ENCODE peak calls at places on chromosomes 2 and 18, in seven cellular contexts. N is H1, P is HCT116, K is GM12878, B is K562, E is SK-N-SH, I is HepG2. X is an unnamed sample.

GRCh38 chr2:98926601-98927000 is 9.4 kb downstream of the CRACDL start:
- DNase-seq in B (no peak), K (no peak), I (no peak), E (no peak), P (no peak), N (no peak), X (no peak)

GRCh38 chr2:157333304-157334047 is 7.9 kb upstream of the ERMN start:
- DNase-seq in P (no peak), E (no peak), B (no peak), K (no peak), I (no peak), N (no peak), X (no peak)

GRCh38 chr18:58254873-58255511 is 211.0 kb downstream of the NEDD4L start:
- DNase-seq in P (no peak), I (no peak), B (no peak), K (no peak), E (no peak), N (peak; percentile 66), X (no peak)

GRCh38 chr2:47218066-47218581 is 63.0 kb upstream of the STPG4 start:
- DNase-seq in N (no peak), I (no peak), P (no peak), K (no peak), B (no peak), E (no peak), X (peak; percentile 11)

GRCh38 chr18:73614812-73615211 is 532.8 kb downstream of the FBXO15 start:
- DNase-seq in P (no peak), K (no peak), N (no peak), B (no peak), E (no peak), I (no peak), X (no peak)

GRCh38 chr2:113700186-113700841 is 56.1 kb downstream of the SLC35F5 start:
- DNase-seq in B (peak; percentile 23), N (no peak), K (peak; percentile 51), P (no peak), E (peak; percentile 57), I (peak; percentile 46), X (no peak)

GRCh38 chr2:201642086-201642578 is 1.2 kb downstream of the TMEM237 start:
- DNase-seq in N (no peak), B (no peak), E (no peak), P (no peak), K (peak; percentile 27), I (no peak), X (no peak)

GRCh38 chr2:239806276-239806675 is 218.9 kb downstream of the NDUFA10 start:
- DNase-seq in I (no peak), E (no peak), N (no peak), K (no peak), B (no peak), P (no peak), X (no peak)

GRCh38 chr2:200422071-200422470 is 87.8 kb downstream of the KCTD18 start:
- DNase-seq in I (no peak), K (no peak), B (no peak), P (no peak), E (no peak), N (no peak), X (no peak)

GRCh38 chr2:63663013-63663864 is 74.5 kb downstream of the MDH1 start:
- DNase-seq in K (no peak), N (no peak), P (no peak), E (no peak), B (no peak), I (no peak), X (no peak)

GRCh38 chr2:78218066-78218465 is 695.9 kb upstream of the LRRTM4 start:
- DNase-seq in I (no peak), B (no peak), K (no peak), N (no peak), E (no peak), P (no peak), X (no peak)

GRCh38 chr2:12032975-12033374 is 286.5 kb downstream of the LPIN1 start:
- DNase-seq in P (no peak), I (no peak), K (no peak), N (no peak), B (no peak), E (no peak), X (no peak)
- TF ChIP-seq JUND in P (no peak), I (no peak), K (no peak), N (no peak), B (no peak), E (peak; percentile 29), X (no peak)

GRCh38 chr2:15931514-15931870 is 8.9 kb upstream of the MYCN start:
- DNase-seq in N (no peak), K (no peak), E (no peak), I (no peak), B (no peak), P (no peak), X (no peak)

GRCh38 chr2:15930589-15931513 is 9.5 kb upstream of the MYCN start:
- DNase-seq in N (no peak), I (no peak), B (no peak), P (no peak), E (no peak), K (no peak), X (no peak)

GRCh38 chr2:15927546-15928218 is 12.7 kb upstream of the MYCN start:
- DNase-seq in P (no peak), E (no peak), B (no peak), N (no peak), I (no peak), K (no peak), X (no peak)

GRCh38 chr2:15931950-15932349 is 8.4 kb upstream of the MYCN start:
- DNase-seq in I (no peak), K (no peak), B (no peak), E (no peak), P (no peak), N (no peak), X (no peak)

DNA sequence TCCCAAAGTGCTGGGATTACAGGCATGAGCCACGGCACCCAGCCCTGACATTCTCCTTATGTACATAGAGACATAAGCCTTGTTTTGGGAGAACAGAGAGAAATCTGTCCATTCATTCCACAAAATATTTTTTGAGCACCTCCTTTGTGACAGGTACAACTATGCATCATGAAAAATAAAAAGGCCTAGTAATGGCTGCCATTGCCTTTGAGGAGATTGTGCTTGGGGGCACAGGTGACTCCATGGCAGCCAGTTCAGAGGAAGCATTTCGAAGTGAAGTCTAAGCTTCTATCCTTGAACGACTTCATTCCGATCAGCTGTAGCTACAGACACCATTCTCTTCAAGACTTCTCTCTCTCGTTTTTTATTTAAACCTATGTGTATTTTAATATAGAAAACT is 10.5 kb upstream of the MYCN start:
- DNase-seq in E (no peak), I (no peak), K (no peak), N (no peak), B (no peak), P (no peak), X (no peak)
- TF ChIP-seq JUND in E (no peak), I (no peak), K (no peak), N (no peak), B (no peak), P (no peak), X (no peak)

DNA sequence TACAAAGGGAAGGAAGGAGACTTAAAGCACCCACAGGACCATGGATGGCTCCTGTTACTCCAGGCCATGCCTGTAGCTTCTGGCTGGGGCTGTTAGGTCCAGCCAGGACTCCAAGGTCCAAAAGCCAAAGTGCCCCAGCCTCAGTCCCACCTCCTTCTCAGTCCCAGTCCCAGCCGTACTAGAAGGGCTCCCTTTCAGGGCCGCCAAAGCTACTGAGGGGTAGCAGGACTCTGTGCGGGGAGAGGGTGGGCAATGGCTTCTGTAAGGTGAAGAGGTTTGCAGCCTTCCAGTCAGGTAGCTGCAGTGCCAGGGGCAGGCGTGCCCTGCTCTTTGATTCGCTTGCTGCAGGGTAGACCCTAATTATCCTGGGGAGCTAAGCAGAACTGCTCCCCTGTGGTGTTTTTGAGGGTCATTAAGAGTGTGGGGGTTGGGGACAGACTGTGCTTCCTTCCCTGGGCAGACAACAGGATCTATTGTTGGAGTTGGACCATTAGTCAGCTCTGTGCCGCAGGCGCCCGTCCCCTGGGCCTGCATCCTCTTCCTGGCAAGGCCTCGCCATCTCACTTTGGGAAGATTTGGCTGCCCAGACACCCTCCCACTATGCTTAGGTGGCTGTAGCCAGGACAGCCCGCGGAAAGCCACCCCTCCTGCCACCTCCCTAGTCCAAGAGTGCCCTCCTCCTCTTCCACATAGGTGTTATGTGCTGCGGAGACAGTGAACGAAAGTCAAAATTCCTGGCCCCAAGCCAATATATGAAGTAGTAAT is 118.8 kb downstream of the ZBTB7C start:
- DNase-seq in K (no peak), E (no peak), P (no peak), B (no peak), I (no peak), N (peak; percentile 45), X (no peak)
- TF ChIP-seq JUND in K (no peak), E (no peak), P (no peak), B (no peak), I (no peak), N (no peak), X (no peak)

GRCh38 chr18:7923105-7923504 is 356.0 kb downstream of the PTPRM start:
- DNase-seq in B (no peak), P (no peak), K (no peak), I (no peak), N (no peak), E (no peak), X (no peak)

GRCh38 chr18:7919565-7919964 is 352.4 kb downstream of the PTPRM start:
- DNase-seq in N (no peak), K (no peak), B (no peak), E (no peak), P (no peak), I (peak; percentile 21), X (no peak)

GRCh38 chr18:7924616-7925015 is 357.5 kb downstream of the PTPRM start:
- DNase-seq in B (no peak), P (no peak), K (no peak), I (no peak), N (no peak), E (no peak), X (no peak)

GRCh38 chr18:7918696-7919095 is 351.6 kb downstream of the PTPRM start:
- DNase-seq in I (no peak), N (no peak), K (no peak), P (no peak), E (no peak), B (no peak), X (no peak)

GRCh38 chr18:7921938-7922587 is 354.9 kb downstream of the PTPRM start:
- DNase-seq in P (peak; percentile 54), E (no peak), K (no peak), I (peak; percentile 76), B (no peak), N (no peak), X (no peak)
- TF ChIP-seq JUND in P (peak; percentile 94), E (peak; percentile 11), K (no peak), I (no peak), B (no peak), N (no peak), X (no peak)

DNA sequence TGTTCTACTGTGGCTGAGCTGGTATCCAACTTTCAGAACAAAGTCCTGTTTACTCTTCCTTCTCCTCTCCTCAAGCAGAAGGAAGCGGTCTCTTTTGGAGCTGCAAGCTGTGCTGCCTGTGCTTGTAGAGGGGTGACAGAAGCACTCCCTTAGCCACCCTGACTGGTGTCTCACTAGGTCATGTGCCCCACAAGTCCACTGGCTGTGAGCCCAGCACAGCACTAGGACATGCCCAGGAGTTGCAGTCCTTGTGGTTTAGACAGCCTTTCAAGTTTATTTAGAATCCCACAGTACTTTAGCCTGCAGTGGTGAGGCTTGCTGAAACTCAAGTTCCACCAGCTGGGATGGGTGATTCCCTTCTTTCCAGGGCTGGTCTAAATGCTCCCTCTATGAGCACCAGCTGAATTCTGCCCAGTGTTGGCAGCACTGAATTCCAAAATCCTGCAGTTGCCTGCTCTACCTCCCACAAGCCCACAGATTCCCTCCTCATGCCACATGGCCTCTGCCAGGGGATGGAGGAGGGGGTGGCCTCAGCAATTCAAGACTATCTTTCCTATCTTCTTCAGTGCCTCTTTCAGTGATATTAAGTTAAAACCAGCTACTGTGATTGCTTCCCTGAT is 61.2 kb downstream of the CCDC85A start:
- DNase-seq in N (no peak), B (no peak), I (no peak), K (no peak), P (no peak), E (no peak), X (no peak)
- TF ChIP-seq JUND in N (no peak), B (no peak), I (no peak), K (no peak), P (no peak), E (no peak), X (no peak)